ENCODE peak calls at places on chromosome 15, in five cellular contexts. S is breast epithelium, Z is heart left ventricle, N is ovary, A is Peyer's patch. B is an unnamed sample.

GRCh38 chr15:42720071-42720470 is 16.9 kb downstream of the CDAN1 start:
- DNase-seq in N (no peak), Z (no peak), S (no peak), A (no peak), B (no peak)

GRCh38 chr15:31239409-31239808 is 87.2 kb upstream of the KLF13 start:
- DNase-seq in N (no peak), A (no peak), S (no peak), Z (no peak), B (no peak)

GRCh38 chr15:68217341-68217740 is 12.2 kb downstream of the CLN6 start:
- DNase-seq in N (no peak), Z (no peak), S (no peak), A (no peak), B (no peak)

GRCh38 chr15:53307952-53308624 is 451.4 kb downstream of the WDR72 start:
- DNase-seq in S (no peak), A (no peak), Z (no peak), N (no peak), B (no peak)

GRCh38 chr15:60004846-60005351 is 788 bp downstream of the FOXB1 start:
- DNase-seq in Z (no peak), N (no peak), A (no peak), S (no peak), B (no peak)

GRCh38 chr15:40906947-40907802 is 12.9 kb downstream of the VPS18 start:
- DNase-seq in S (no peak), A (peak; percentile 70), N (peak; percentile 69), Z (peak; percentile 81), B (no peak)

GRCh38 chr15:69410290-69410874 is 3.8 kb upstream of the KIF23 start:
- DNase-seq in A (no peak), Z (no peak), N (no peak), S (no peak), B (no peak)

GRCh38 chr15:41498657-41499056 is 5.0 kb downstream of the ITPKA start:
- DNase-seq in N (no peak), S (no peak), A (no peak), Z (no peak), B (no peak)

GRCh38 chr15:83784975-83785374 is 131.1 kb downstream of the ADAMTSL3 start:
- DNase-seq in S (no peak), Z (no peak), N (no peak), A (no peak), B (no peak)

GRCh38 chr15:34753236-34753894 is 1.4 kb downstream of the GJD2 start:
- DNase-seq in A (no peak), S (no peak), Z (no peak), N (no peak), B (no peak)

GRCh38 chr15:96181873-96182301 is 148.6 kb upstream of the NR2F2 start:
- DNase-seq in N (peak; percentile 80), A (no peak), Z (no peak), S (no peak), B (peak; percentile 64)

GRCh38 chr15:32014953-32015352 is 15.4 kb upstream of the CHRNA7 start:
- DNase-seq in S (no peak), N (no peak), Z (no peak), A (no peak), B (no peak)

GRCh38 chr15:66832679-66833078 is 130.6 kb downstream of the SMAD6 start:
- DNase-seq in Z (no peak), N (no peak), S (no peak), A (no peak), B (no peak)

GRCh38 chr15:79950247-79950646 is 20.7 kb downstream of the BCL2A1 start:
- DNase-seq in Z (no peak), N (no peak), S (no peak), A (no peak), B (no peak)

GRCh38 chr15:45064386-45064785 is 41.4 kb downstream of the SORD start:
- DNase-seq in N (no peak), S (no peak), Z (no peak), A (no peak), B (no peak)

GRCh38 chr15:68345481-68345880 is 67.9 kb downstream of the FEM1B start:
- DNase-seq in N (no peak), Z (no peak), A (no peak), S (no peak), B (no peak)

GRCh38 chr15:87826119-87826730 is 430.3 kb downstream of the NTRK3 start:
- DNase-seq in N (no peak), A (no peak), Z (no peak), S (no peak), B (no peak)

GRCh38 chr15:69452702-69453513 is at the start of gene RPLP1:
- DNase-seq in A (peak; percentile 97), N (peak; percentile 96), Z (peak; percentile 98), S (peak; percentile 97), B (peak; percentile 96)

GRCh38 chr15:25805006-25805405 is 58.1 kb downstream of the ATP10A start:
- DNase-seq in A (no peak), S (no peak), Z (peak; percentile 14), N (no peak), B (peak; percentile 70)

GRCh38 chr15:60351066-60351465 is 46.7 kb downstream of the ANXA2 start:
- DNase-seq in S (no peak), A (no peak), Z (no peak), N (no peak), B (no peak)

GRCh38 chr15:47670365-47670764 is 46.9 kb upstream of the SEMA6D start:
- DNase-seq in N (no peak), Z (no peak), S (no peak), A (no peak), B (no peak)

GRCh38 chr15:41182266-41182665 is 48.3 kb downstream of the EXD1 start:
- DNase-seq in Z (no peak), S (no peak), N (no peak), A (no peak), B (no peak)

GRCh38 chr15:60390231-60390630 is 7.6 kb downstream of the ANXA2 start:
- DNase-seq in N (no peak), A (no peak), S (no peak), Z (no peak), B (no peak)

GRCh38 chr15:73716417-73716816 is 32.2 kb downstream of the CD276 start:
- DNase-seq in A (no peak), N (no peak), Z (peak; percentile 81), S (no peak), B (no peak)

GRCh38 chr15:58240191-58240932 is 102.2 kb downstream of the AQP9 start:
- DNase-seq in A (no peak), S (no peak), Z (no peak), N (no peak), B (no peak)

GRCh38 chr15:70095387-70096214 is 2.1 kb downstream of the TLE3 start:
- DNase-seq in A (peak; percentile 67), S (no peak), N (peak; percentile 75), Z (peak; percentile 79), B (peak; percentile 91)

GRCh38 chr15:80507638-80508316 is 103.6 kb downstream of the ARNT2 start:
- DNase-seq in A (no peak), N (no peak), Z (no peak), S (no peak), B (no peak)

GRCh38 chr15:59438891-59439290 is 905 bp downstream of the FAM81A start:
- DNase-seq in A (no peak), Z (no peak), S (no peak), N (peak; percentile 32), B (peak; percentile 77)

GRCh38 chr15:80660114-80660513 is 35.0 kb upstream of the ABHD17C start:
- DNase-seq in N (no peak), Z (no peak), S (no peak), A (no peak), B (peak; percentile 42)

GRCh38 chr15:57559875-57560274 is 31.8 kb upstream of the MYZAP start:
- DNase-seq in Z (peak; percentile 79), S (peak; percentile 62), N (peak; percentile 63), A (peak; percentile 46), B (peak; percentile 94)

GRCh38 chr15:65533057-65533752 is 2.9 kb downstream of the HACD3 start:
- DNase-seq in N (no peak), A (no peak), Z (no peak), S (no peak), B (no peak)

GRCh38 chr15:70092462-70092850 is 5.3 kb downstream of the TLE3 start:
- DNase-seq in S (no peak), N (no peak), A (no peak), Z (no peak), B (no peak)

DNA sequence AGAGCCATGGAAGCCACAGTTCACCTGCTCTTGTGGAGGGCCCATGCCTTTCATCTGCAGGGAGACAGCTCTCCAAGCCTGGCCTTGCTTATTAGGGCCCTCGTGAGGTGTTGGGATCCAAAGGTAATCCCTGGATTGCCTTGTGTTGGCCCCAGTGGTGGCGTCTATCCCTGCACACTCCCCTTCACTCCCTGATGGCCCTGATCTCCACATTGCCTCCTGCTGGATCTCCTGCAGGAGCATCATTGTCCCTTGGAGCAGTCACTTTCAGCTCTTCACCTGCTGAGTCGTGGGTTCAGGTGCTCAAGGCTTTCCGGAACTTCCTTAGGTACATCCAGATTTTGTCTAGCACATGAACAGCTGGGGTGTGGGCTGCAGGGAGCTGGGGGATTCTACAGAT is 7.0 kb downstream of the PPCDC start:
- DNase-seq in A (no peak), S (no peak), Z (no peak), N (no peak), B (no peak)
- TF ChIP-seq CTCF in A (no peak), S (no peak), Z (no peak), N (no peak), B (no peak)

GRCh38 chr15:84929795-84930371 is 45.4 kb downstream of the SLC28A1 start:
- DNase-seq in Z (no peak), S (peak; percentile 81), A (no peak), N (no peak), B (no peak)
- TF ChIP-seq POLR2A in Z (no peak), S (no peak), A (peak; percentile 40), N (no peak), B (no peak)

DNA sequence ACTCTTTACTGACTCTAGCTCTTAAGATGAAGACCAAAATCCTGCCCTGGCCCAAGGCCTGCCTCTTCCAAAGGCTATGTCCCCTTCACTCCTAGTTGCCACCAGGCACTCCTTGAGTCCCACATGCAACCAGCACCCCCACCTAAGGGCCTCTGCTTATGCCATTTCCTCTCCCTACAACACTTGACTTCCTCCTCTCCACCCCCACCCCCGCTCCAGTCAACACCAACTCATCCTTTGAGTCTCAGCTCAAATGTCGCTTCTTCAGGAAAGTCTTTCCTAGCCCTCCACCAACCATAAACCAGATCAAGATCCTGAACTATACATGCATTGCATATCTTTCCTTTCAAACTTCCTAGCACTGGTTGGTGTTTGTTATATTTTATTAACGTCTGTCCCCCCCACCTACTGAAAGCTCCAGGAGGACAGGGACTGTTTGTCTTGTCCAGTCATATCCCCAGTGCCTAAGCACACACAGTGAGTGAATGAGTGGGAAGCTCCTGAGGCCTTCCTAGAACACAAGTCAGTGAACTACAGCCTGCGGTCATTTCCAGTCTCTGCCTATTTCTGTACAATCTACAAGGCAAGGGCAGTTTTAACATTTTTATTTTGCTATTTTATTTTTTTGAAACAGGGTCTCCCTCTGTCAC is 7.3 kb downstream of the TBC1D2B start:
- DNase-seq in N (no peak), S (no peak), Z (no peak), A (peak; percentile 71), B (no peak)
- H3K4me3 ChIP-seq in N (no peak overlapping the region), S (no peak overlapping the region), Z (no peak overlapping the region), A (no peak overlapping the region), B (no peak overlapping the region)

DNA sequence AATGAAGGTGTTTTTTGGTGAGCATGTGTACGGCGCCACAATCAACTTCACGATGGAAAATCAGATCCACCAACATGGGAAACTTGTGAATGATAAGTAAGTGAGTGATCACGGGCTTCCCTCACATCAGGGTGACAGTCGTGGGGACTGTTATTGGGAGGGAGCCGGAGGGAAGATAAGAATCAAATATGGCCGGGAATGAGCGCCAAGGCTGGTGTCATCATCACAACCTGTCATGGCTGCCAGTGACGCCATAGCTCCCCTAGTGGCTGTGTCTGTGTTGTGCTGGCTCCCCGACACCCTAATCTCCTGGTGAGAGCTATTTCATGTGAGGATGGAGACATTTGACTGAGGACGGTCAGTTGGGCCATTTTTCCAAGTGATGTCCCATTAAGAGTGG is 168.5 kb downstream of the SV2B start:
- DNase-seq in A (no peak), N (no peak), S (no peak), Z (no peak), B (no peak)
- TF ChIP-seq CTCF in A (no peak), N (no peak), S (no peak), Z (no peak), B (no peak)